ENCODE peak calls at places on chromosome 19, in eight cellular contexts. H is WTC11, K is GM12878, D is endothelial cell of umbilical vein, V is SK-N-SH, P is HCT116, O is NB4, L is A549. Y is an unnamed sample.

GRCh38 chr19:19305696-19306095 is 14.6 kb downstream of the SUGP1 start:
- DNase-seq in H (no peak), P (no peak), L (no peak), K (no peak), D (no peak), O (no peak), V (no peak), Y (no peak)

GRCh38 chr19:29372461-29372860 is 153.3 kb upstream of the VSTM2B start:
- DNase-seq in K (no peak), O (no peak), V (no peak), P (no peak), L (no peak), H (no peak), D (no peak), Y (no peak)

GRCh38 chr19:54133312-54133956 is 4.1 kb upstream of the CNOT3 start:
- DNase-seq in L (no peak), P (peak), K (no peak), V (no peak), H (no peak), D (peak), O (no peak), Y (peak)

GRCh38 chr19:29288276-29288675 is 75.3 kb upstream of the UQCRFS1 start:
- DNase-seq in P (no peak), H (no peak), O (no peak), V (no peak), L (no peak), K (no peak), D (no peak), Y (no peak)

GRCh38 chr19:4795400-4795799 is 3.9 kb downstream of the FEM1A start:
- DNase-seq in H (no peak), P (no peak), K (no peak), L (no peak), V (no peak), D (no peak), O (no peak), Y (no peak)

GRCh38 chr19:32469796-32470195 is 64.2 kb downstream of the DPY19L3 start:
- DNase-seq in L (no peak), V (no peak), D (no peak), K (no peak), H (no peak), O (no peak), P (no peak), Y (no peak)

GRCh38 chr19:30783212-30783611 is 411.0 kb downstream of the ZNF536 start:
- DNase-seq in P (no peak), H (no peak), O (no peak), V (no peak), K (no peak), L (no peak), D (no peak), Y (no peak)

GRCh38 chr19:51354742-51355148 is 11.4 kb downstream of the ETFB start:
- DNase-seq in L (no peak), V (peak), H (peak), O (no peak), D (no peak), P (no peak), K (no peak), Y (peak)

GRCh38 chr19:38877781-38878574 is at the start of gene RINL:
- DNase-seq in O (peak), K (no peak), P (no peak), D (peak), L (no peak), H (no peak), V (peak), Y (no peak)

GRCh38 chr19:52369463-52370340 is at the start of gene ZNF880:
- DNase-seq in P (no peak), K (peak), H (peak), L (peak), O (no peak), V (peak), D (peak), Y (no peak)

GRCh38 chr19:40683437-40683836 is 7.0 kb downstream of the NUMBL start:
- DNase-seq in V (no peak), H (no peak), P (no peak), O (no peak), L (no peak), K (no peak), D (no peak), Y (no peak)

GRCh38 chr19:49676136-49676689 is 858 bp upstream of the PRMT1 start:
- DNase-seq in O (peak), H (peak), K (peak), V (peak), P (peak), D (no peak), L (peak), Y (peak)

DNA sequence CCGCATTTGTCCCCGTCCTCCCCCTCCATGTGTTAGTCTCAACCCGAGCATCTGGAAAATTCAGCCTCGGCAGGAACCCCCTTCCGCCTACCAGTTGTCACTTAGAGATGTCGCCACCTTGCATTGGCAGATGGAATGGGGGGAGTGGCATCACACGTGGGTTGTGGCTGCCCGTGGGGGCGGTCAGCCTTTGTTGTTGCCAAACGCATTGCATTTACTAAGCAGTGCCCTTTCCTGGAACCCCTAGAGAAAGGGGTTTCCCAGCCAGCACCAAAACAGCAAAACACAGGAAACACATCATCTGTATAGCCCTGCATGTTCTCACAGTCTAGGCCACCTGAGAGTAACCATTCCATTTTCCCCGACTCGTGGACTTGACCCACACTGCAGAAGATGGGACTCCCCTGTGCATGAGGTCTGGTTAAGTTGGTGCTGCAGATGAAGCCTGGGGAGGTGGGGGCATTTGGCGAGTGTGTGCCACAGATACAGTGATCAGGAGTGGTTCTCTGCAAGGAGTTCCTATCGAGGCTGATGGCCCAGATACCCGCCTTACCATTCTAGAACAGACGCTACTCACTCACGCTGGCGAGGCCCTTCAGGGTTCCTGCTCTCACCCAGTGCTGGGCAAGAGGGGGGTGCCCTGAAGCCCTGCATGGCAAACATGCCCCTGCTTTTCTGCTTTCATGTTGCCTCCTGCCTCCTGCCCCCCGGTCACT is 38.3 kb downstream of the TMED1 start:
- DNase-seq in D (peak), V (peak), K (peak), H (no peak), L (no peak), P (no peak), O (peak), Y (no peak)
- TF ChIP-seq MAX in D (no peak), V (no peak), K (peak), H (no peak), L (no peak), P (no peak), O (no peak), Y (no peak)

DNA sequence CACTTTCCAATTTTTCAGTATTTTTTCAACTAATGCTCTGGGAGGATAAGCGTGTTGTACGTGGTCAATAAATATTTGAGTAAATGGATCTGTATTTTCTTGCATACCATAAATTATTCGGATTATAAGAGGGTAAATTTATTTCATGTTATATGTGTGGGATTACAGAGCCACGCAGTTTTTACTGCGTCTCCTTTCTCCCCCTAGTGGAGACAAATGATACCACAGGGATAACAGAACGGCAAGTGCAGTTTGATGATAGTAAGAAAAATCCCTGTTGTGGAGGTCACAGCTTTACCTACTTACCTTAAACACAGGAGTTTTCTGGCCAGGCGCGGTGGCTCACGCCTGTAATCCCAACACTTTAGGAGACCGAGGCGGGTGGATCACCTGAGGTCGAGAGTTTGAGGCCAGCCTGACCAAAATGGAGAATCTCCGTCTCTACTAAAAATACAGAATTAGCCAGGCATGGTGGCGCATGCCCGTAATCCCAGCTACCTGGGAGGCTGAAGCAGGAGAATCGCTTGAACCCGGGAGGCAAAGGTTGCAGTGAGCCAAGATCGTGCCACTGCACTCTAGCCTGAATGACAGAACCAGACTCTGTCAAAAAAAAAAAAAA is 16.8 kb downstream of the MBD3L2B start:
- DNase-seq in D (peak), O (peak), P (peak), L (peak), K (no peak), V (no peak), H (no peak), Y (peak)
- TF ChIP-seq MAX in D (no peak), O (no peak), P (no peak), L (no peak), K (no peak), V (no peak), H (no peak), Y (no peak)

DNA sequence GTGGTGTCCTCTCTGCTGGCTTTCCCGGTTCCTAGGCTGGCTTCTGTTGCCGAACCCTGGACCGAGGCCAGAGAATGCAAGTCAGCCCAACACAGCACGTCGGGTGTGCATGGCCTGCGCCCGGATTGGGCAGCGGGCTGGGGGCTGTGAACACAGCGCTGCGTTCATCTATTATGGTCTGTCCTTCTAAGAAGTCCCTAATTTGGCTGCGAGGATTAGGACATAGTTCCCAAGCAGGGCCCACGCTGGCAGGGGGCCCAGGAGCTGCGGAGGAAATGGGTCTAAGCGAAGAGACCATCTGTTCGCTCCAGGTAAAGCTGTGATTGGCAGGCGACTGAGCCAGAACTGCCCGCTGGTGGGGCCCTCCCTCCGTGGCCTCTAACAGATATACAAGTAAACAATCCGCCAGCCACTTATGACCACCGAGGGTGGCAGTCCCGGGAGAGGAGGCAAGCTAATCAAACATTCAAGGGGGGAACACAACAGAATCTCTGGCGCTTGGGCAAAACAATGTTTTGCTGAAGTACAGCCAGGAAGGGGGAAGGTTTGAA is 6.0 kb downstream of the SYCE2 start:
- DNase-seq in V (peak), P (no peak), K (no peak), H (peak), L (no peak), D (peak), O (no peak), Y (peak)
- TF ChIP-seq MAX in V (no peak), P (no peak), K (no peak), H (no peak), L (no peak), D (no peak), O (no peak), Y (no peak)

DNA sequence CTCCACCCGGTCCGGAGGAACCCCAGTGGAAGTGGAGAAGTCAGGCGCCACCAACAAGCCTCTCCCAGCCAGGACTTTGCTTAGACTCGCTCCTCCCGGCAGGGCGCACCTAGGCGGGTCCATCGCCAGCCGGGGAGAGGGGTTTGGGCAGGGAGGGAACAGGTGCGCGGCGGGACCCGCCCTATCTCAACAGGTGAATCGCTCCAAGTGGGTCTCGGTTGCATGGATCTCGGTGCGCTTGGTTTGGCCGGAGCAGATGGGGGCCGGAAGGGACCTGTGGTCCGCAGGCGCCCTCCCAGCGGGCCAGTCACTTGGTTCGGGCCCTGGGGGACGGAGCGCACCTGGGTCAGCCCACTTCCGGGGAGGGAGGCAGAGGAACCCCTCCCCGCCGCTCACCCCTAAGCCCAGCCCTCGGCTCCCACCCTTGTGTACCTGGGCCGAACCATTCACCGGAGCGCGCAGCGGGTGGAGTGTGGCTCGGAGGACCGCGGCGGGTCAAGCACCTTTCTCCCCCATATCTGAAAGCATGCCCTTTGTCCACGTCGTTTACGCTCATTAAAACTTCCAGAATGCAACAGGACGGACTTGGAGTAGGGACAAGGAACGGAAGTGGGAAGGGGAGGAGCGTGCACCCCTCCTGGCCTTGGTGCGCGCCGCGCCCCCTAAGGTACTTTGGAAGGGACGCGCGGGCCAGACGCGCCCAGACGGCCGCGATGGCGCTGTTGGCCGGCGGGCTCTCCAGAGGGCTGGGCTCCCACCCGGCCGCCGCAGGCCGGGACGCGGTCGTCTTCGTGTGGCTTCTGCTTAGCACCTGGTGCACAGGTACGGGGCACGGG is at the start of gene LSR:
- DNase-seq in L (peak), P (peak), K (peak), D (no peak), V (no peak), O (no peak), H (peak), Y (peak)
- TF ChIP-seq MAX in L (no peak), P (peak), K (no peak), D (no peak), V (no peak), O (no peak), H (peak), Y (peak)

GRCh38 chr19:46847528-46847927 is 3.1 kb downstream of the AP2S1 start:
- DNase-seq in V (no peak), P (no peak), H (no peak), D (no peak), O (no peak), K (no peak), L (no peak), Y (no peak)

GRCh38 chr19:46849610-46850009 is 1.0 kb downstream of the AP2S1 start:
- DNase-seq in O (no peak), D (peak), H (no peak), L (no peak), P (no peak), V (no peak), K (no peak), Y (no peak)

GRCh38 chr19:46848389-46848788 is 2.3 kb downstream of the AP2S1 start:
- DNase-seq in H (no peak), O (no peak), V (no peak), D (no peak), L (no peak), P (no peak), K (no peak), Y (no peak)

GRCh38 chr19:46852830-46853229 is 2.2 kb upstream of the AP2S1 start:
- DNase-seq in O (no peak), K (no peak), D (no peak), V (no peak), H (no peak), L (no peak), P (no peak), Y (no peak)

GRCh38 chr19:46850228-46851203 is at the start of gene AP2S1:
- DNase-seq in K (peak), D (peak), V (peak), P (peak), O (peak), H (peak), L (peak), Y (peak)
- TF ChIP-seq MAX in K (no peak), D (no peak), V (peak), P (peak), O (peak), H (peak), L (no peak), Y (peak)

DNA sequence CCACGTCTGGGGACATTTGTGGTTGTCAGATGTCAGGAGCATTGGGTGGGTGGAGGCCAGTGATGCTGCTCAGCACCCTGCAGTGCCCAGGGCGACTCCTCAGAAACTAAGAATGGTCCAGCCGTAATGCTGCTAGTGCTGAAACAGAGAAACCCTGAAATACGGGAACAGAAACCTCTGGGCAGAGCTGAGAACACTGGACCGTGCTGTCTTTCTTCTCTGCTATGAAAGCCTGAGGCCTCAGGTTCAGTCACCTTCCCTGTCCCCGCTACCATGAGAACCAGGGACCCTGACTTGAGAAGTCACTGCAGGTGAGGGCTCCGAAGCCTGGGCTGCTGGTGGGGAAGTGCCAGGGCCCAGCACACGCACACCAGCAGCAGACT is 13.4 kb downstream of the CAPS start:
- DNase-seq in P (no peak), H (no peak), V (no peak), O (no peak), D (no peak), K (peak), L (no peak), Y (no peak)
- TF ChIP-seq MAX in P (no peak), H (no peak), V (no peak), O (no peak), D (no peak), K (no peak), L (no peak), Y (no peak)

GRCh38 chr19:55563261-55563690 is 17.4 kb downstream of the ZNF579 start:
- DNase-seq in D (no peak), V (peak), H (no peak), K (no peak), L (no peak), O (no peak), P (no peak), Y (no peak)
- TF ChIP-seq MAX in D (no peak), V (no peak), H (no peak), K (no peak), L (no peak), O (no peak), P (no peak), Y (no peak)

GRCh38 chr19:44820648-44821609 is 12.0 kb downstream of the BCAM start:
- DNase-seq in H (no peak), K (no peak), L (no peak), D (peak), P (no peak), V (no peak), O (no peak), Y (no peak)
- TF ChIP-seq MAX in H (no peak), K (no peak), L (no peak), D (no peak), P (no peak), V (no peak), O (no peak), Y (no peak)

DNA sequence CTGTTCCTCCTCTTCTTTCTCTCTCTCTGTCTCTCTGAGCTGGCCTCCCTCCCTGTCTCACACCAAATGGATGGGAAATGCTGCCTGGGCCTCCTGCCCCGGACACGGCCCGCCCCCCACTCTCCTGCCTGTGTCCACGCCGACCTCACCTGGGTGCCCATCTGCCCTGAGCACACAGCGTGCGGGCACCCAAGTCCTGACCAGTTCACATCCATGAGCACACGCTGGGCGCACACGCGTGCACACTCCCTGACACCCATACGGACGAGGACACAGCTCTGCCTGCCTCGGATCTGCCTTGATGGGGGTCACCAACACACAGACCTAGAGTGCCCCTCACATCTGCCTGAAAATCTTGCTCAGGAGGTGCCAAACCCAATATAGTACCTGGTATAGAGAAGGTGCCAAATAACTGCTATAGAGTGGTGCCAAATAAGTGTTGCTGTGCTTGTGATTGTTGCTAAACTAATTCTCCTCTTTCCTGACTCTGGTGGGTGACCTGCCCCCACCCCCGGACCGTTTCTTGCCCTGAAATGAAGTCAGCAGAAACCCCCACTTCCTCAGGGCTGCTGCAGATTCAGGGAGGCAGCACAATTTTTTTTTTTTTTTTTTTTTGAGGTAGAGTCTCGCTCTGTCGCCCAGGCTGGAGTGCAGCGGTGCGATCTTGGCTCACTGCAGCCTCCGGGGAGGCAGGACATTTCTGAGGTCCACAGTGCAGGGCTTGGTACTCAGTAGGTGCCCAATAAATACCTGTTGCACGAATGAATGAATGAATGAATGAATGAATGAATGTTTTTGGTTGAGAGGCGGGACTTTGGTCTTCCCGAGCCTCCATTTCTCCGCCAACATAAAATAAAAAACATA is 4.6 kb downstream of the NFIC start:
- DNase-seq in P (no peak), D (no peak), L (no peak), O (no peak), V (no peak), K (no peak), H (no peak), Y (no peak)
- TF ChIP-seq MAX in P (no peak), D (no peak), L (no peak), O (no peak), V (no peak), K (no peak), H (no peak), Y (no peak)

DNA sequence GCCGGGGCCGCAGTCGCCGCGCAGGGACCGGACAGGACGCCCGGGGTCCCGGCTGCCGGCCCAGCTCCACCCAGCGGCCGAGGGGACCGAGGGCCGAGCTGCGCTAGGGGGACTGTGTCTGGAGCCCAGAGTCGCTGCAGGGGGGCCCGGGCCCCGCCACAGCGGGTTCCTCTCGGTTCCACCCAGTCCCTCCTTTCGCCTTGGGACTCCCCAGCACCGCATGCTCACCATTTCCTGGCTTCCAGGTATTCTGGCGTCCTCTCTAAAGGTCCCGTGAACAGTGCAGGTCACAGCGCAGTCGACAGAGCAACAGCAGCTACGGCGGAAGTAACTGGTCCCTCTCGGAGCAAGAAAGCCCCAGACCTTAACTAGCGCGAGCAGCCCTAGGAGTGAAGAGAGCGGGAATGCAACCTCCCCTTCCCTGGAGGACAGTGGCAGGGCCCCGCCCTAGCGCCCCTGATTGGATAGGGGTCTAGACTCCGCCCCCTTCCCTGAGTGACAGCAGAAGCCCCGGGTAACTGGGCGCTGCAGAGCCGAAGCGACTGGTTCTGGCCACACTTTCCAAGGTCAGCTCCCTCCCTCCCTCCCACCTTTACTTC is at the start of gene ZNF878:
- DNase-seq in V (peak), D (peak), O (peak), K (peak), H (peak), L (no peak), P (no peak), Y (peak)
- TF ChIP-seq MAX in V (peak), D (no peak), O (peak), K (no peak), H (peak), L (no peak), P (no peak), Y (peak)